ENCODE peak calls at places on chromosomes 11 and 22, in six cellular contexts. B, Q, K, O, T and Y are unnamed samples.

GRCh38 chr11:70270877-70271634 is 566 bp downstream of the PPFIA1 start:
- DNase-seq in B (peak), Q (no peak), K (no peak), O (peak), T (peak), Y (peak)

GRCh38 chr11:26963764-26964163 is 30.1 kb upstream of the FIBIN start:
- DNase-seq in B (no peak), Q (no peak), K (no peak), O (peak), T (no peak), Y (no peak)

GRCh38 chr22:38327805-38328204 is 10.6 kb upstream of the CSNK1E start:
- DNase-seq in B (no peak), Q (no peak), K (no peak), O (peak), T (no peak), Y (no peak)

GRCh38 chr11:72240461-72241289 is 3.3 kb downstream of the PHOX2A start:
- DNase-seq in B (no peak), Q (no peak), K (no peak), O (no peak), T (no peak), Y (no peak)

GRCh38 chr11:116145187-116145865 is 627.5 kb downstream of the BUD13 start:
- DNase-seq in B (no peak), Q (no peak), K (no peak), O (no peak), T (no peak), Y (no peak)

GRCh38 chr22:44642096-44642644 is 59.8 kb upstream of the PRR5 start:
- DNase-seq in B (no peak), Q (no peak), K (no peak), O (no peak), T (no peak), Y (no peak)

GRCh38 chr22:41976070-41976901 is 7.0 kb downstream of the SEPTIN3 start:
- DNase-seq in B (no peak), Q (no peak), K (no peak), O (no peak), T (no peak), Y (no peak)

GRCh38 chr22:37488337-37489135 is 2.4 kb upstream of the MFNG start:
- DNase-seq in B (no peak), Q (no peak), K (no peak), O (no peak), T (no peak), Y (no peak)

GRCh38 chr11:62069374-62069773 is 54.4 kb upstream of the INCENP start:
- DNase-seq in B (no peak), Q (no peak), K (no peak), O (no peak), T (no peak), Y (no peak)

GRCh38 chr22:35350539-35351503 is 30.1 kb upstream of the HMOX1 start:
- DNase-seq in B (peak), Q (peak), K (peak), O (peak), T (peak), Y (peak)
- TF ChIP-seq CTCF in B (peak), Q (peak), K (peak), O (peak), T (peak), Y (peak)

DNA sequence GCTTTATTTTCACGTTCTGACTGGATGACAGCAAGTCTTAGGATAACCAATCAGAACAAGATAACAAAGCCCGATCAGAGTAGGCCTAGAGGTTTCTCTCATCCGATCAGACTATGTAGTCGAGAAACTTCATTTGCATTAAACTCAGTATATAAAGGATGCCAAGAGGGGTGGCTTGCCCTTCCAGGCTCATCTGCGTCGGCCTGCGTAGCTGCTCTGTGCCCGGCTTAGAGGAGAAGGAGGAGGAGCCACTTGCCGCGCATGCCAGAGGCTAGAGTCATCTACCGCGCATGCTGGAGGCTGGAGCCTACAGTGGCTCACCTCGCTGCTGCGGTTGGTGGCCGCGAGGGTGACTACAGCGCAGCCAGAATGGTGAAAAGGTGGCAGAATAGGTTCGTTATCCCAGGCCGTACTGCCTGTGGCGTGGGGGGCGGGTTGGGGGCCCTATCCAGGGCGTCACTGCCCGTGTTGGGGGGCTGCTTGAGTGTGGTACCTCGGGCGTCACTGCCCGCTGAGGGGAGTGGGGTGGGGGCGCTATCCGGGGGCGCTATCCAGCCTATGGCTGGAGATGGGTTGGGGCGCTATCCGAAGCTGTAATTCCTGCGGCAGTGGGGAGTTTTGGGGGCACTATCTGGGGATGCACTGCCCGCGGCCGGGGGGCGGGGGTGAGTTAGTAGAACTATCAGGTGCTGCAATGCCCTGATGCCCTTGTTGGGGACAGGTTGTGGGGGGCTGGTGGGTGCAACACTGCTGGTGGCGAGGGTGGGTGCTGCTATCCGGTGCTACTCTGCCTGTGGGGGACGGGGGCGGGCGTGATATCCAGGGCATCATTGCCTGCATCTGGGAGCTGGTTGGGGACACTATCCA is at the start of gene RFPL2:
- DNase-seq in B (peak), Q (no peak), K (no peak), O (no peak), T (peak), Y (peak)
- TF ChIP-seq CTCF in B (no peak), Q (no peak), K (no peak), O (no peak), T (no peak), Y (no peak)

GRCh38 chr22:49650336-49651241 is 177.1 kb downstream of the BRD1 start:
- DNase-seq in B (no peak), Q (no peak), K (no peak), O (no peak), T (no peak), Y (no peak)

GRCh38 chr22:49647346-49648026 is 180.2 kb downstream of the BRD1 start:
- DNase-seq in B (no peak), Q (no peak), K (no peak), O (no peak), T (no peak), Y (no peak)

GRCh38 chr22:49646876-49647275 is 180.8 kb downstream of the BRD1 start:
- DNase-seq in B (no peak), Q (no peak), K (no peak), O (no peak), T (no peak), Y (no peak)

GRCh38 chr22:49648053-49648452 is 179.6 kb downstream of the BRD1 start:
- DNase-seq in B (no peak), Q (no peak), K (no peak), O (no peak), T (no peak), Y (no peak)

DNA sequence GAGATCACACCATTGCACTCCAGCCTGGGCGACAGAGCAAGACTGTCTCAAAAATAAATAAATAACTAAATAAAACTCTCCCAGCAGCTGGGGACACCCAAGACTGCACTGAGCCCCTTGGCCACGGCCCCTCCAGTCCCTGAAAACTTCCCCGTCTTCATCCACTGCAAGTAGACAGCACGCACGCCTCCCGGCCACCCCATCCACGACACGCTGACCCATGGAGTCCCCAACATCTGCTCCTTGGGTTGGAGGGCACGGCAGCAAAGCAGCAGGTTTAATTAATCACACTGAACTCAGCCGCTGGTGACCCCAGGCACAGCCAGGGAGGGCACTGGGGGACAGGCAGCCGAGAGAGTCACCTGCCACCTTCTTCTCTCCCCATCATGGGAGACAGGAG is 178.5 kb downstream of the BRD1 start:
- DNase-seq in B (no peak), Q (no peak), K (no peak), O (no peak), T (no peak), Y (no peak)
- TF ChIP-seq CTCF in B (no peak), Q (no peak), K (no peak), O (no peak), T (no peak), Y (no peak)

DNA sequence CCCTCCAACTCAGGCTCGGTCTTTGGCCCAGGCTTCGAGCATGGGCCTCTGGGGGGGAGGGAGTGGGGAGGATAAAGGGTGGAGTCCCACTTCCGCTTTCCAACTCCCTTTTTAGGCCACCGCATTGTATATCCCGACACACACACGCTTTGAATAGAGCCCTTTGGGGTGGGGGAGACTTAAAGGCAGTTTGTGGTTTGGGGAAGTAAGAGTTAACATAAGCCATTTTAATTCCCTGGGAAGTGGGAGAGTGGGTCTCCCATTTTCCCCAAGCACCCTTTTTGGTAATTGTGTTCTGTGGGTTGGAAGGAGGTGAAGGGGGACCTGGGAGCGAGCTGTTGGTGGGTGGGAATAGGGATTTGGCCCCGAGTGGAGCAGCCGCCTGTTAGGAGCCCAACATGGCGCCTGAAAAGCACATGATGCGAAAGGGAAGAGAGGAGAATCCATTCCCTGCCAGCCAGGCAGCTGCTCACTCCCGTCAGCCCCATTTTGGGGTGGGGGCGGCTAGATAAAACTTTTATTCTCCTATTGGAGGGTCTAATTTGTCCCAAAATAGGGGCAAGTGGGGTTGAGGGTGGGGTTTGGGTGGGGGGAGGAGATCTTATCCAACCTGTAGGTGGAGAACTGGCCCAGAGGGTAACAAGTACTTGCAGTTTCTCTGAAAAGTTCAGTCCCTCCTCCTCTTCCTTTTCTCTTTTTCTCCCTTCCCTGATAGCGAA is 983 bp downstream of the PCF11 start:
- DNase-seq in B (peak), Q (no peak), K (no peak), O (peak), T (peak), Y (peak)
- TF ChIP-seq CTCF in B (no peak), Q (no peak), K (no peak), O (no peak), T (no peak), Y (no peak)

DNA sequence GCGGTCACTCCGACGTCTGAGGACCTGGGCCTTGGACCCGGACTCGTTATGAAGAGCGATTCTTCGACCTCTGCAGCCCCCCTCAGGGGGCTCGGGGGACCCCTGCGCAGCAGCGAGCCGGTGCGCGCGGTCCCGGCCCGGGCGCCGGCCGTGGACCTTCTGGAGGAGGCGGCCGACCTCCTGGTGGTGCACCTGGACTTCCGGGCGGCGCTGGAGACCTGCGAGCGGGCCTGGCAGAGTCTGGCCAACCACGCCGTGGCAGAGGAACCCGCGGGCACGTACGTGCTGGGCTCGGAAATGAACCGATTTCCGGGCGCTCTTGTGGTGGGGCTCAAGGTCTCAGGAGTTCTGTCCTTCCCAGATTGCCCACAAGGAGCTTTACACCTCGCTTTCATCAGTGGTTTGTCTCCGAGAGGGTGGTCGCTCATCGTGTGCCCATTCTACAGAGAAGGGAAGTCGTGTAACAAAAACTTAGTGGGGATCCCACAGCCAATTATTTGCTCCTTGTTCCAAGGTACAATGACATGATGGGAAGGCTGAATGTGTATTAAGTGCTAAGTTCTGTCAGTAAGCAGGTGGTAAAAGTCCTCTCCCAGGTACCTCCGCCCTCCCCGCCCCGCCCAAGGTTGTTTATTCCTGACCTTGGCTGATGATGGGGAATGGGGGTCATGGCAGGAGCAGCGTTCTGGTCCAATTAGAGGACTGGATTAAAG is 695 bp downstream of the PEX26 start:
- DNase-seq in B (no peak), Q (no peak), K (no peak), O (peak), T (peak), Y (no peak)
- TF ChIP-seq CTCF in B (peak), Q (no peak), K (peak), O (no peak), T (peak), Y (peak)

DNA sequence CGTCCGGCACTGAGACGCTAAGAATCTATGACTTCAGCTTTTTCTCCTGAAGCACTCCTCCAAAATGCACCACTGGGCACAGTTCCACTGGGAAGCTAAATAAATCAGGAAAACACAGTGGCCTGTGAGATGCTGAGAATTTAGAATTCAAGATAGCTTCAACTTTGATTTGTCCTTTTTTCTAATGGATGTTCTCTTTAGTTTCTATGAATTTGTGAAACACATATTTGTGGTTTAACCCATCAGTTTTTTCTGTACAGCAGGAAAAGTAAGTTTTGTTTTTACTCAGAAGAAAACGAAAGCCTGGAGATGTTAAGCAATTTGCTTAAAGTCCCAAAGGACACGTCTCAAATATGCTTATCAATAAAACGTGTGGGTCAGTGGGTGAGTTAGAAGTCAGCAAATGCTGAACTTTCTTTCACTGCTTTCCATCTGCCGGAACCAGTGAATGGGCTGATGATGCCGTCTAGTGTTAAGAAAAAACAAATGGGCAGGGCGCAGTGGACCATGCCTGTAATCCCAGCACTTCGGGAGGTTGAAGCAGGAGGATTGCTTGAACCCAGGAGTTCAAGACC is 40.7 kb upstream of the CLMP start:
- DNase-seq in B (no peak), Q (no peak), K (no peak), O (peak), T (no peak), Y (no peak)
- TF ChIP-seq CTCF in B (no peak), Q (peak), K (no peak), O (peak), T (no peak), Y (no peak)